ENCODE peak calls at places on chromosomes 5 and 9, in nine cellular contexts. One of them, this sample, is unnamed.

GRCh38 chr9:88535226-88535931 is 401 bp downstream of the NXNL2 start:
- DNase-seq in A549: peak; percentile 31
- DNase-seq in GM23338: peak; percentile 58
- DNase-seq in thoracic aorta: no peak
- DNase-seq in BE2C: peak; percentile 22
- DNase-seq in tibial artery: no peak
- DNase-seq in kidney: peak; percentile 75
- DNase-seq in kidney epithelial cell: no peak
- DNase-seq in PC-9: no peak
- DNase-seq in this sample: peak; percentile 77

GRCh38 chr5:16737620-16738364 is 121.0 kb upstream of the RETREG1 start:
- DNase-seq in A549: no peak
- DNase-seq in GM23338: peak; percentile 83
- DNase-seq in thoracic aorta: no peak
- DNase-seq in BE2C: no peak
- DNase-seq in tibial artery: no peak
- DNase-seq in kidney: no peak
- DNase-seq in kidney epithelial cell: no peak
- DNase-seq in PC-9: peak; percentile 16
- DNase-seq in this sample: no peak

GRCh38 chr5:98106116-98107088 is 667.1 kb upstream of the RGMB start:
- DNase-seq in A549: no peak
- DNase-seq in GM23338: no peak
- DNase-seq in thoracic aorta: no peak
- DNase-seq in BE2C: no peak
- DNase-seq in tibial artery: no peak
- DNase-seq in kidney: no peak
- DNase-seq in kidney epithelial cell: no peak
- DNase-seq in PC-9: no peak
- DNase-seq in this sample: no peak

GRCh38 chr5:56501949-56502557 is 268.9 kb upstream of the ANKRD55 start:
- DNase-seq in A549: no peak
- DNase-seq in GM23338: no peak
- DNase-seq in thoracic aorta: no peak
- DNase-seq in BE2C: no peak
- DNase-seq in tibial artery: no peak
- DNase-seq in kidney: no peak
- DNase-seq in kidney epithelial cell: no peak
- DNase-seq in PC-9: no peak
- DNase-seq in this sample: no peak

GRCh38 chr5:21919417-21920022 is 933.6 kb downstream of the CDH12 start:
- DNase-seq in A549: peak; percentile 48
- DNase-seq in GM23338: peak; percentile 66
- DNase-seq in thoracic aorta: no peak
- DNase-seq in BE2C: peak; percentile 21
- DNase-seq in tibial artery: no peak
- DNase-seq in kidney: no peak
- DNase-seq in kidney epithelial cell: peak; percentile 4
- DNase-seq in PC-9: peak; percentile 25
- DNase-seq in this sample: no peak

GRCh38 chr9:87787735-87788134 is 61.8 kb downstream of the CTSL start:
- DNase-seq in A549: peak; percentile 25
- DNase-seq in GM23338: no peak
- DNase-seq in thoracic aorta: no peak
- DNase-seq in BE2C: no peak
- DNase-seq in tibial artery: no peak
- DNase-seq in kidney: no peak
- DNase-seq in kidney epithelial cell: no peak
- DNase-seq in PC-9: no peak
- DNase-seq in this sample: no peak

GRCh38 chr9:120851386-120851922 is 8.7 kb upstream of the PSMD5 start:
- DNase-seq in A549: no peak
- DNase-seq in GM23338: no peak
- DNase-seq in thoracic aorta: no peak
- DNase-seq in BE2C: no peak
- DNase-seq in tibial artery: no peak
- DNase-seq in kidney: no peak
- DNase-seq in kidney epithelial cell: no peak
- DNase-seq in PC-9: no peak
- DNase-seq in this sample: no peak

GRCh38 chr5:72067682-72068470 is 39.4 kb upstream of the MAP1B start:
- DNase-seq in A549: peak; percentile 85
- DNase-seq in GM23338: no peak
- DNase-seq in thoracic aorta: no peak
- DNase-seq in BE2C: peak; percentile 46
- DNase-seq in tibial artery: no peak
- DNase-seq in kidney: no peak
- DNase-seq in kidney epithelial cell: peak; percentile 57
- DNase-seq in PC-9: peak; percentile 85
- DNase-seq in this sample: no peak

GRCh38 chr9:112174965-112175795 is at the start of gene SUSD1:
- DNase-seq in A549: peak; percentile 35
- DNase-seq in GM23338: peak; percentile 72
- DNase-seq in thoracic aorta: no peak
- DNase-seq in BE2C: peak; percentile 55
- DNase-seq in tibial artery: no peak
- DNase-seq in kidney: peak; percentile 84
- DNase-seq in kidney epithelial cell: no peak
- DNase-seq in PC-9: peak; percentile 48
- DNase-seq in this sample: peak; percentile 76

GRCh38 chr9:112175796-112176315 is 759 bp upstream of the SUSD1 start:
- DNase-seq in A549: peak; percentile 30
- DNase-seq in GM23338: peak; percentile 62
- DNase-seq in thoracic aorta: no peak
- DNase-seq in BE2C: no peak
- DNase-seq in tibial artery: no peak
- DNase-seq in kidney: no peak
- DNase-seq in kidney epithelial cell: no peak
- DNase-seq in PC-9: no peak
- DNase-seq in this sample: no peak

GRCh38 chr9:112174223-112174964 is 703 bp downstream of the SUSD1 start:
- DNase-seq in A549: peak; percentile 69
- DNase-seq in GM23338: peak; percentile 45
- DNase-seq in thoracic aorta: no peak
- DNase-seq in BE2C: peak; percentile 81
- DNase-seq in tibial artery: peak; percentile 73
- DNase-seq in kidney: peak; percentile 93
- DNase-seq in kidney epithelial cell: no peak
- DNase-seq in PC-9: peak; percentile 81
- DNase-seq in this sample: peak; percentile 90

GRCh38 chr9:112173489-112174222 is 1.4 kb downstream of the SUSD1 start:
- DNase-seq in A549: no peak
- DNase-seq in GM23338: no peak
- DNase-seq in thoracic aorta: no peak
- DNase-seq in BE2C: no peak
- DNase-seq in tibial artery: no peak
- DNase-seq in kidney: no peak
- DNase-seq in kidney epithelial cell: no peak
- DNase-seq in PC-9: no peak
- DNase-seq in this sample: no peak

GRCh38 chr9:112176410-112177010 is 1.4 kb upstream of the SUSD1 start:
- DNase-seq in A549: peak; percentile 43
- DNase-seq in GM23338: no peak
- DNase-seq in thoracic aorta: no peak
- DNase-seq in BE2C: no peak
- DNase-seq in tibial artery: no peak
- DNase-seq in kidney: no peak
- DNase-seq in kidney epithelial cell: no peak
- DNase-seq in PC-9: no peak
- DNase-seq in this sample: no peak
- H3K4me3 ChIP-seq in A549: no peak overlapping the region
- H3K4me3 ChIP-seq in GM23338: no peak overlapping the region
- H3K4me3 ChIP-seq in thoracic aorta: no peak overlapping the region
- H3K4me3 ChIP-seq in BE2C: no peak overlapping the region
- H3K4me3 ChIP-seq in tibial artery: no peak overlapping the region
- H3K4me3 ChIP-seq in kidney: no peak overlapping the region
- H3K4me3 ChIP-seq in kidney epithelial cell: no peak overlapping the region
- H3K4me3 ChIP-seq in PC-9: no peak overlapping the region
- H3K4me3 ChIP-seq in this sample: no peak overlapping the region

GRCh38 chr5:66494437-66494836 is 101.8 kb upstream of the MAST4 start:
- DNase-seq in A549: no peak
- DNase-seq in GM23338: peak; percentile 79
- DNase-seq in thoracic aorta: no peak
- DNase-seq in BE2C: no peak
- DNase-seq in tibial artery: no peak
- DNase-seq in kidney: no peak
- DNase-seq in kidney epithelial cell: no peak
- DNase-seq in PC-9: no peak
- DNase-seq in this sample: no peak

GRCh38 chr5:66503203-66503789 is 92.9 kb upstream of the MAST4 start:
- DNase-seq in A549: no peak
- DNase-seq in GM23338: no peak
- DNase-seq in thoracic aorta: no peak
- DNase-seq in BE2C: no peak
- DNase-seq in tibial artery: no peak
- DNase-seq in kidney: peak; percentile 61
- DNase-seq in kidney epithelial cell: no peak
- DNase-seq in PC-9: no peak
- DNase-seq in this sample: no peak

GRCh38 chr5:66498791-66499207 is 97.4 kb upstream of the MAST4 start:
- DNase-seq in A549: peak; percentile 11
- DNase-seq in GM23338: peak; percentile 11
- DNase-seq in thoracic aorta: no peak
- DNase-seq in BE2C: peak; percentile 61
- DNase-seq in tibial artery: no peak
- DNase-seq in kidney: no peak
- DNase-seq in kidney epithelial cell: no peak
- DNase-seq in PC-9: no peak
- DNase-seq in this sample: no peak
- TF ChIP-seq CTCF in A549: no peak
- TF ChIP-seq CTCF in GM23338: peak; percentile 64
- TF ChIP-seq CTCF in thoracic aorta: no peak
- TF ChIP-seq CTCF in BE2C: peak; percentile 79
- TF ChIP-seq CTCF in tibial artery: no peak
- TF ChIP-seq CTCF in kidney: no peak
- TF ChIP-seq CTCF in kidney epithelial cell: no peak
- TF ChIP-seq CTCF in PC-9: no peak
- TF ChIP-seq CTCF in this sample: peak; percentile 15

GRCh38 chr5:136020383-136021015 is 8.3 kb upstream of the TGFBI start:
- DNase-seq in A549: peak; percentile 95
- DNase-seq in GM23338: no peak
- DNase-seq in thoracic aorta: no peak
- DNase-seq in BE2C: peak; percentile 73
- DNase-seq in tibial artery: no peak
- DNase-seq in kidney: no peak
- DNase-seq in kidney epithelial cell: peak; percentile 87
- DNase-seq in PC-9: peak; percentile 85
- DNase-seq in this sample: no peak

GRCh38 chr5:136022965-136023364 is 5.8 kb upstream of the TGFBI start:
- DNase-seq in A549: no peak
- DNase-seq in GM23338: no peak
- DNase-seq in thoracic aorta: no peak
- DNase-seq in BE2C: no peak
- DNase-seq in tibial artery: no peak
- DNase-seq in kidney: no peak
- DNase-seq in kidney epithelial cell: no peak
- DNase-seq in PC-9: no peak
- DNase-seq in this sample: no peak

GRCh38 chr5:136020001-136020382 is 8.8 kb upstream of the TGFBI start:
- DNase-seq in A549: no peak
- DNase-seq in GM23338: no peak
- DNase-seq in thoracic aorta: no peak
- DNase-seq in BE2C: no peak
- DNase-seq in tibial artery: no peak
- DNase-seq in kidney: no peak
- DNase-seq in kidney epithelial cell: no peak
- DNase-seq in PC-9: no peak
- DNase-seq in this sample: no peak

GRCh38 chr5:136018814-136019777 is 9.7 kb upstream of the TGFBI start:
- DNase-seq in A549: peak; percentile 80
- DNase-seq in GM23338: no peak
- DNase-seq in thoracic aorta: peak; percentile 31
- DNase-seq in BE2C: peak; percentile 82
- DNase-seq in tibial artery: no peak
- DNase-seq in kidney: no peak
- DNase-seq in kidney epithelial cell: no peak
- DNase-seq in PC-9: no peak
- DNase-seq in this sample: no peak

GRCh38 chr5:136021016-136021405 is 7.8 kb upstream of the TGFBI start:
- DNase-seq in A549: peak; percentile 65
- DNase-seq in GM23338: no peak
- DNase-seq in thoracic aorta: no peak
- DNase-seq in BE2C: no peak
- DNase-seq in tibial artery: no peak
- DNase-seq in kidney: no peak
- DNase-seq in kidney epithelial cell: no peak
- DNase-seq in PC-9: no peak
- DNase-seq in this sample: no peak
- H3K4me3 ChIP-seq in A549: no peak overlapping the region
- H3K4me3 ChIP-seq in GM23338: no peak overlapping the region
- H3K4me3 ChIP-seq in thoracic aorta: no peak overlapping the region
- H3K4me3 ChIP-seq in BE2C: no peak overlapping the region
- H3K4me3 ChIP-seq in tibial artery: no peak overlapping the region
- H3K4me3 ChIP-seq in kidney: no peak overlapping the region
- H3K4me3 ChIP-seq in kidney epithelial cell: no peak overlapping the region
- H3K4me3 ChIP-seq in PC-9: peak overlapping the region; percentile 28
- H3K4me3 ChIP-seq in this sample: no peak overlapping the region

GRCh38 chr5:140574165-140574564 is 9.5 kb downstream of the SLC35A4 start:
- DNase-seq in A549: peak; percentile 53
- DNase-seq in GM23338: no peak
- DNase-seq in thoracic aorta: no peak
- DNase-seq in BE2C: no peak
- DNase-seq in tibial artery: no peak
- DNase-seq in kidney: no peak
- DNase-seq in kidney epithelial cell: no peak
- DNase-seq in PC-9: no peak
- DNase-seq in this sample: no peak

GRCh38 chr5:140573683-140574082 is 9.1 kb downstream of the SLC35A4 start:
- DNase-seq in A549: no peak
- DNase-seq in GM23338: no peak
- DNase-seq in thoracic aorta: no peak
- DNase-seq in BE2C: no peak
- DNase-seq in tibial artery: no peak
- DNase-seq in kidney: no peak
- DNase-seq in kidney epithelial cell: no peak
- DNase-seq in PC-9: no peak
- DNase-seq in this sample: peak; percentile 51

GRCh38 chr5:140576776-140577201 is 12.2 kb downstream of the SLC35A4 start:
- DNase-seq in A549: no peak
- DNase-seq in GM23338: no peak
- DNase-seq in thoracic aorta: no peak
- DNase-seq in BE2C: no peak
- DNase-seq in tibial artery: no peak
- DNase-seq in kidney: no peak
- DNase-seq in kidney epithelial cell: no peak
- DNase-seq in PC-9: no peak
- DNase-seq in this sample: no peak

GRCh38 chr5:140571105-140571504 is 6.5 kb downstream of the SLC35A4 start:
- DNase-seq in A549: no peak
- DNase-seq in GM23338: no peak
- DNase-seq in thoracic aorta: no peak
- DNase-seq in BE2C: no peak
- DNase-seq in tibial artery: no peak
- DNase-seq in kidney: peak; percentile 92
- DNase-seq in kidney epithelial cell: no peak
- DNase-seq in PC-9: no peak
- DNase-seq in this sample: peak; percentile 67

DNA sequence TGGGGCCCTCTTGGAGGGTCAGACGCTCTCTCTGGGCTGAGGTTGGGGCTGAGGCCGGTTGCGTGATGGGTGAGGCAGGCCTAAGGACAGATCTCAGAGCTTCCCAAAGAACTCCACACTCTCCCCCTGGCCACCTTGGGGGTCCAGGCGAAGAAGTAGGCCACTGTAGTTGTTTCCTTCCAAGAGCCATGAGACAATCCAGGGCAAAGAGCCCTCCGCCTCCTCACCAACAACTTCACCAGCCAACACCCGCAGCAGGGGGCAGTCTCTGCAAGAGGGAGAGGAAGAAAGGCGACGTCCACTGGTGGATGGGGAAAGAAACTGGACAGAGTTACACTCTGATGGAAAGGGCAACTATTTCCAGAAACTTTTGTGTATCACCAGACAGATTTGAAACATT is 10.7 kb downstream of the SLC35A4 start:
- DNase-seq in A549: peak; percentile 61
- DNase-seq in GM23338: peak; percentile 60
- DNase-seq in thoracic aorta: no peak
- DNase-seq in BE2C: peak; percentile 60
- DNase-seq in tibial artery: no peak
- DNase-seq in kidney: no peak
- DNase-seq in kidney epithelial cell: no peak
- DNase-seq in PC-9: no peak
- DNase-seq in this sample: peak; percentile 87
- TF ChIP-seq CTCF in A549: peak; percentile 30
- TF ChIP-seq CTCF in GM23338: peak; percentile 84
- TF ChIP-seq CTCF in thoracic aorta: no peak
- TF ChIP-seq CTCF in BE2C: peak; percentile 66
- TF ChIP-seq CTCF in tibial artery: peak; percentile 31
- TF ChIP-seq CTCF in kidney: peak; percentile 26
- TF ChIP-seq CTCF in kidney epithelial cell: peak; percentile 43
- TF ChIP-seq CTCF in PC-9: no peak
- TF ChIP-seq CTCF in this sample: peak; percentile 53

This sample was measured in upper lobe of right lung.